ENCODE peak calls at places on chromosomes 1 and 21, in five cellular contexts. I is endothelial cell of umbilical vein, O is NT2/D1, Y is K562, R is IMR-90. G is an unnamed sample. For H3K9me3, the result is how much of the 10 kb centered on the place peaks cover.

GRCh38 chr1:24321712-24322635 is 2.8 kb downstream of the GRHL3 start:
- DNase-seq in I (peak), O (peak), Y (peak), R (peak), G (peak)

GRCh38 chr1:20551945-20552727 is at the start of gene FAM43B:
- DNase-seq in I (peak), O (no peak), Y (peak), R (no peak), G (peak)

GRCh38 chr1:162300057-162300917 is 76.4 kb downstream of the SPATA46 start:
- DNase-seq in I (no peak), O (no peak), Y (no peak), R (no peak), G (no peak)

GRCh38 chr1:22611530-22611947 is 24.9 kb upstream of the C1QA start:
- DNase-seq in I (peak), O (peak), Y (peak), R (peak), G (peak)

GRCh38 chr1:198600906-198601305 is 37.9 kb upstream of the PTPRC start:
- DNase-seq in I (no peak), O (peak), Y (no peak), R (no peak), G (peak)

GRCh38 chr1:156356262-156356874 is 12.6 kb upstream of the RHBG start:
- DNase-seq in I (no peak), O (no peak), Y (no peak), R (no peak), G (no peak)

GRCh38 chr1:212749924-212750535 is 41.5 kb downstream of the NSL1 start:
- DNase-seq in I (peak), O (peak), Y (peak), R (peak), G (peak)

GRCh38 chr1:17874665-17875064 is 119.5 kb downstream of the ACTL8 start:
- DNase-seq in I (no peak), O (no peak), Y (no peak), R (peak), G (peak)

GRCh38 chr21:29130234-29130993 is at the start of gene MAP3K7CL:
- DNase-seq in I (no peak), O (no peak), Y (no peak), R (peak), G (no peak)

GRCh38 chr1:103256490-103256889 is 148.2 kb upstream of the COL11A1 start:
- DNase-seq in I (no peak), O (no peak), Y (no peak), R (peak), G (no peak)

GRCh38 chr1:121587230-121587569 is 402.4 kb downstream of the SRGAP2C start:
- DNase-seq in I (no peak), O (no peak), Y (no peak), R (no peak), G (no peak)

GRCh38 chr1:25657786-25658760 is 41.5 kb downstream of the MAN1C1 start:
- DNase-seq in I (no peak), O (no peak), Y (no peak), R (no peak), G (peak)

GRCh38 chr1:99685516-99686180 is 39.7 kb downstream of the PALMD start:
- DNase-seq in I (peak), O (peak), Y (peak), R (peak), G (peak)

DNA sequence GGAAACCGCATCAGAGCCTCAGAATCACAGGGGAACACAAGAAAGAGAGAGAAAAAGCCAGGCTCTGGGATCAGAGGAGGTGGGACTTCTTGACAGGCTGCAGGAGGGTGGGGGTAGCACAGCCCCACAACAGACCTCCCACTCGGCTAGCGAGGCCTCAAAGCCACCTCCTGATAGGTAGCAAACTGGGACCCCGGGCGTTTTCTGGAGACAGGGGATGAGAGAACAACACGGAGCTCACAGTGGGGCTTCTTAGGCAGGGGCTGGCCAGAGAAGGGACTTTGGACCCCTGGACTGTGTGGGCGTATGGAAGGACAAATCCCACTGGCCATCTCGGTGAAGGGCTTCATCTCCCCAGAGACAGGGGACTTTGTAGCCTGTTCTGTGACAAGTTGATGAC is 116.3 kb downstream of the AJAP1 start:
- DNase-seq in I (no peak), O (no peak), Y (no peak), R (no peak), G (no peak)
- H3K9me3 ChIP-seq in I (under half), O (under half), Y (under half), R (half or more), G (under half)

GRCh38 chr1:224736619-224737352 is 120.7 kb downstream of the CNIH3 start:
- DNase-seq in I (no peak), O (no peak), Y (peak), R (peak), G (peak)
- H3K9ac ChIP-seq in I (no peak), O (peak), Y (no peak), R (no peak), G (no peak)

GRCh38 chr1:110034040-110034450 is 379 bp upstream of the STRIP1 start:
- DNase-seq in I (no peak), O (no peak), Y (no peak), R (no peak), G (no peak)
- H3K4me3 ChIP-seq in I (peak), O (peak), Y (peak), R (peak), G (peak)

GRCh38 chr1:172238969-172239368 is 181.5 kb upstream of the C1orf105 start:
- DNase-seq in I (no peak), O (no peak), Y (no peak), R (no peak), G (no peak)

GRCh38 chr1:172241540-172241939 is 178.9 kb upstream of the C1orf105 start:
- DNase-seq in I (no peak), O (no peak), Y (no peak), R (no peak), G (no peak)

GRCh38 chr1:172239894-172240293 is 180.6 kb upstream of the C1orf105 start:
- DNase-seq in I (no peak), O (no peak), Y (no peak), R (no peak), G (no peak)

GRCh38 chr1:172236958-172237357 is 183.5 kb upstream of the C1orf105 start:
- DNase-seq in I (no peak), O (no peak), Y (no peak), R (no peak), G (no peak)
- H3K9me3 ChIP-seq in I (under half), O (under half), Y (under half), R (under half), G (under half)

GRCh38 chr1:89906088-89906487 is 85.3 kb downstream of the LRRC8D start:
- DNase-seq in I (no peak), O (no peak), Y (no peak), R (no peak), G (no peak)
- H3K9ac ChIP-seq in I (no peak), O (no peak), Y (peak), R (peak), G (no peak)

GRCh38 chr1:244052011-244052727 is 1.1 kb downstream of the ZBTB18 start:
- DNase-seq in I (peak), O (no peak), Y (no peak), R (peak), G (peak)

GRCh38 chr1:244054924-244055263 is 3.8 kb downstream of the ZBTB18 start:
- DNase-seq in I (no peak), O (no peak), Y (no peak), R (no peak), G (no peak)

GRCh38 chr1:244052728-244053312 is 1.7 kb downstream of the ZBTB18 start:
- DNase-seq in I (no peak), O (no peak), Y (no peak), R (no peak), G (no peak)

GRCh38 chr1:244053831-244054230 is 2.7 kb downstream of the ZBTB18 start:
- DNase-seq in I (no peak), O (no peak), Y (no peak), R (no peak), G (no peak)

DNA sequence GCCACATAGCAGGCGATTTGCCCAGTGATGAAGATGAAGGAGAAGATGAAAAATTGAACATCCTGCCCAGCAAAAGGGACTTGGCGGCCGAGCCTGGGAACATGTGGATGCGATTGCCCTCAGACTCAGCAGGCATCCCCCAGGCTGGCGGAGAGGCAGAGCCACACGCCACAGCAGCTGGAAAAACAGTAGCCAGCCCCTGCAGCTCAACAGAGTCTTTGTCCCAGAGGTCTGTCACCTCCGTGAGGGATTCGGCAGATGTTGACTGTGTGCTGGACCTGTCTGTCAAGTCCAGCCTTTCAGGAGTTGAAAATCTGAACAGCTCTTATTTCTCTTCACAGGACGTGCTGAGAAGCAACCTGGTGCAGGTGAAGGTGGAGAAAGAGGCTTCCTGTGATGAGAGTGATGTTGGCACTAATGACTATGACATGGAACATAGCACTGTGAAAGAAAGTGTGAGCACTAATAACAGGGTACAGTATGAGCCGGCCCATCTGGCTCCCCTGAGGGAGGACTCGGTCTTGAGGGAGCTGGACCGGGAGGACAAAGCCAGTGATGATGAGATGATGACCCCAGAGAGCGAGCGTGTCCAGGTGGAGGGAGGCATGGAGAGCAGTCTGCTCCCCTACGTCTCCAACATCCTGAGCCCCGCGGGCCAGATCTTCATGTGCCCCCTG is 3.3 kb downstream of the ZBTB18 start:
- DNase-seq in I (no peak), O (no peak), Y (no peak), R (no peak), G (peak)
- H3K4me3 ChIP-seq in I (no peak), O (no peak), Y (no peak), R (no peak), G (no peak)

DNA sequence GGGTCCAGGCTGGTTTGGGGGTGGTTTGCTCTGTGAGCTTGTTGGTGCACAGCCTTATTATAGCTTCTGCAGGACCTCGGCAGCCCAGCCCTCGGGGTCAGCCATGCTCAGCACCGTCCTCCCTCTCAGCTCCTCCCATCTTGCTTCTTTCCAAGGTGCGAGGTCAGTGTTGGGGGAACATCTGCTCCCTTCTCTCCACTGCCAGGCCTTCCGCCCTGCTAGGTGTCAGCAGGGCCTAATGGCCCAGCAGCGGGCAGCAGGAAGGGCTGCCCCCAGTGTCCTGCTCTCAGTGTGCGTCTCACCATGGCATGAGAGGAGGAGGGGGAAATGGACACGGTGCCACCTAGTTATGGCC is 36.5 kb upstream of the LRRC3 start:
- DNase-seq in I (no peak), O (no peak), Y (no peak), R (no peak), G (peak)
- H3K9me3 ChIP-seq in I (under half), O (under half), Y (under half), R (under half), G (under half)

GRCh38 chr1:204506091-204506968 is 9.9 kb upstream of the MDM4 start:
- DNase-seq in I (peak), O (peak), Y (peak), R (peak), G (peak)
- H3K9ac ChIP-seq in I (peak), O (peak), Y (peak), R (peak), G (peak)